ENCODE peak calls at places on chromosomes 12 and 14, in five cellular contexts. V is IMR-90, U is upper lobe of right lung, K is left ventricle myocardium inferior, N is lower lobe of right lung. T is an unnamed sample.

GRCh38 chr14:28280997-28281598 is 485.5 kb upstream of the FOXG1 start:
- DNase-seq in V (no peak), U (no peak), K (no peak), N (no peak), T (no peak)

GRCh38 chr14:68468437-68469207 is 324.2 kb downstream of the ZFP36L1 start:
- DNase-seq in V (no peak), U (no peak), K (no peak), N (no peak), T (peak)

GRCh38 chr14:101961011-101961721 is 3.2 kb upstream of the DYNC1H1 start:
- DNase-seq in V (peak), U (peak), K (peak), N (peak), T (peak)

GRCh38 chr14:74843653-74844052 is 32.3 kb downstream of the PROX2 start:
- DNase-seq in V (peak), U (no peak), K (no peak), N (no peak), T (no peak)

GRCh38 chr14:81772391-81772790 is 238.7 kb upstream of the SEL1L start:
- DNase-seq in V (no peak), U (no peak), K (no peak), N (no peak), T (no peak)

GRCh38 chr14:45678163-45678562 is 425.2 kb upstream of the MIS18BP1 start:
- DNase-seq in V (no peak), U (no peak), K (no peak), N (no peak), T (no peak)

GRCh38 chr12:52946797-52947547 is 1.9 kb upstream of the KRT18 start:
- DNase-seq in V (no peak), U (no peak), K (no peak), N (no peak), T (no peak)

GRCh38 chr12:122245553-122245952 is 19.7 kb upstream of the DIABLO start:
- DNase-seq in V (no peak), U (no peak), K (no peak), N (no peak), T (peak)

GRCh38 chr12:19449814-19450213 is 10.5 kb downstream of the AEBP2 start:
- DNase-seq in V (no peak), U (no peak), K (no peak), N (no peak), T (no peak)

GRCh38 chr12:122064780-122065588 is 13.6 kb upstream of the MLXIP start:
- DNase-seq in V (peak), U (no peak), K (peak), N (no peak), T (no peak)

GRCh38 chr12:12645485-12645884 is 33.8 kb downstream of the CREBL2 start:
- DNase-seq in V (peak), U (no peak), K (no peak), N (no peak), T (peak)

GRCh38 chr14:63986789-63987533 is 134.2 kb downstream of the SYNE2 start:
- DNase-seq in V (peak), U (no peak), K (no peak), N (no peak), T (no peak)

GRCh38 chr12:62785941-62786559 is 148.9 kb downstream of the PPM1H start:
- DNase-seq in V (peak), U (no peak), K (no peak), N (no peak), T (peak)

GRCh38 chr14:64880382-64881121 is 845 bp upstream of the SPTB start:
- DNase-seq in V (no peak), U (peak), K (peak), N (peak), T (peak)

GRCh38 chr12:11757095-11757494 is 107.6 kb downstream of the ETV6 start:
- DNase-seq in V (no peak), U (no peak), K (no peak), N (no peak), T (no peak)

GRCh38 chr12:103956515-103957027 is 9.1 kb upstream of the TDG start:
- DNase-seq in V (no peak), U (no peak), K (no peak), N (no peak), T (no peak)

GRCh38 chr12:1234073-1234472 is 243.1 kb downstream of the ERC1 start:
- DNase-seq in V (peak), U (no peak), K (no peak), N (no peak), T (no peak)

GRCh38 chr12:115763376-115763775 is 514.1 kb downstream of the MED13L start:
- DNase-seq in V (no peak), U (no peak), K (no peak), N (no peak), T (no peak)

GRCh38 chr12:45570501-45570900 is 159.0 kb upstream of the ARID2 start:
- DNase-seq in V (no peak), U (no peak), K (no peak), N (no peak), T (no peak)

GRCh38 chr12:88577537-88577936 is 2.7 kb downstream of the KITLG start:
- DNase-seq in V (no peak), U (no peak), K (no peak), N (no peak), T (no peak)

GRCh38 chr12:12008931-12009611 is 61.7 kb upstream of the BCL2L14 start:
- DNase-seq in V (peak), U (no peak), K (no peak), N (no peak), T (peak)

GRCh38 chr14:54175298-54175942 is 218.8 kb upstream of the BMP4 start:
- DNase-seq in V (peak), U (no peak), K (no peak), N (no peak), T (peak)

GRCh38 chr12:64092507-64092906 is 129.6 kb downstream of the KICS2 start:
- DNase-seq in V (no peak), U (no peak), K (no peak), N (no peak), T (no peak)

GRCh38 chr12:41983394-41983793 is 161.3 kb downstream of the GXYLT1 start:
- DNase-seq in V (no peak), U (no peak), K (no peak), N (no peak), T (no peak)

GRCh38 chr12:113252494-113252893 is 31.2 kb downstream of the TPCN1 start:
- DNase-seq in V (no peak), U (no peak), K (peak), N (no peak), T (no peak)

GRCh38 chr12:89949457-89950195 is 241.0 kb upstream of the ATP2B1 start:
- DNase-seq in V (peak), U (no peak), K (no peak), N (no peak), T (peak)

DNA sequence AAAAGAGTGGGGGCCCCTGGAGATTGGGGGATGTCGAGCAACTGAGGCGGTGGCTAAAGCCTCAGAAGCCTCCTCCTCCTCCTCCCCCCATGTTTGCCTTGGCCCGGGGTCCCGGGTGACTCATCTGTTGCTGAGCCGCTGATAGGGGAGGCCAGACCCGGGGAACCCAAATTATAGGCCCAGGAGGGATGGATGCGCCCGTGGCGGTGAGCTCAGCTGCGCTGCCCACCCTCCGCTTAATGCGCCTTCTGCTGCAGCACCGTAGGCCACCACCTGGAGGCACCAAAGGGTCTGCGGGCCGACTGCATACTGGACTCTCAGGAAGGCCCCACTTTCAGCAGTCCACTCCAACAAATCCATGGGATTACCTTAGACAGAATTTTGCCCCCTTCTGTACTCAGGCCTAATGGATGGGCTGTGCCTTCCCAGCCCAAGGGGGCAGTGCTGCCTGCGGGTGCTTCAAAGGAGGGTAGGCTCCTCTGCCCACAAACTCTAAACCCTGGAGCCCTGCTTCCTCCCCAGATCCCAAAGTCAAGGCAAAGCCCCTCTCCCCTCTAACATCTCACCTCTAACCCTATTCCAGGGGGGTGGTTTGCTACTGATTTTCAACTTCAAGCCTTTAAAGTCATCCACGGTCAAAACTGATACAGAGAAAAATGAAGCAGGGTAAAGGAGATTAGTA is 2.6 kb upstream of the WNT10B start:
- DNase-seq in V (peak), U (peak), K (peak), N (peak), T (no peak)
- TF ChIP-seq CTCF in V (peak), U (peak), K (peak), N (peak), T (peak)

DNA sequence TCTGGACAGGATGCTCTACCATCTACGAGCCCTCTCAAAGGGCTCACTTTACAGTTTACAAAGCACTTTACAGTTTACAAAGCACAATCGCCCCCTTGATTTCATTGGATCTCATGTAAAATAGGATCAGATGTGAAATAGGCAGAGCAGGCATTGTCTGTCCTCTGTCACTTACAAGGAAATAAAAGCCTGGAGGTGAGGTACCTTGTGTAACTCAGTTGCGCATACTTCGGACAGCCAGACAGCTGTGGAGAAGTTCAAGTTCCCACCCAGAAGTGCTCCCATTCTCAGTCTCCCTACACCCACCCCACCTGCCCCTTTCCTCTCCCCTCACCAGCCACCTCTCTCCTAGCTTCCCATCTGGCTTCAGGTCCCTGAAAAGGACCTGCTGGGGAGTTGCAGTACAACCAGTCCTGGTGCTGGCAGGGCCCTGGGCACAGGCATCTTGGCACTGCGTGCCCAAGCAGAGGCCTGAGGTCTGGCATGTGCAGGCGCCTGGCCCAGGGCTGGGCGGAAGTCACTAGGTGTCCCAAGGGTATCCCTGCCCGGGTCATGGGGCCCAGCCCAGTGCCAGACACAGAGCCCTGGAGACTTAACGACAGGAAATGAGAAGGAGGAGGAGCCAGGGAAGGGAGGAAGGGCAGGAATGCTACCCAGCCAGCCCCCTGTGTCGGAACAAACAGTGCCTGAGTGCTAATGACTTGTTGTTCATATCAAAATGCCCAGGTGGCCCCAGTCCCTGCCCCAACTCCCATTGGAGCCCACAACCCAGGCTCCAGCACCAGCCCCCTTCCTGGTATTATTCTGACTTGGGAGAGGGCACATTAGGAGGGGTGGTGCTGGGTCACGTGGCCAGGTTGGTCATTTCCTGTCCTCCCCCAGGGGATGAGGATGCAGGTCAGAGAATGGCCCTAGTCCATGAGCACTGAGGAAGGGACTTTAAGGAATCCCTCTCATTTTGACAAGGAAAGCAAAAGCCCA is 5.4 kb downstream of the RAPGEF3 start:
- DNase-seq in V (no peak), U (peak), K (peak), N (peak), T (peak)
- H3K4me3 ChIP-seq in V (no peak), U (no peak), K (peak), N (peak), T (no peak)

GRCh38 chr14:90450151-90450550 is 53.3 kb downstream of the CALM1 start:
- DNase-seq in V (no peak), U (peak), K (no peak), N (no peak), T (no peak)

GRCh38 chr14:90450667-90451066 is 53.8 kb downstream of the CALM1 start:
- DNase-seq in V (no peak), U (no peak), K (no peak), N (no peak), T (no peak)

GRCh38 chr14:90446405-90446804 is 49.6 kb downstream of the CALM1 start:
- DNase-seq in V (no peak), U (no peak), K (no peak), N (no peak), T (no peak)

GRCh38 chr14:90445011-90445410 is 48.2 kb downstream of the CALM1 start:
- DNase-seq in V (no peak), U (peak), K (no peak), N (no peak), T (no peak)

DNA sequence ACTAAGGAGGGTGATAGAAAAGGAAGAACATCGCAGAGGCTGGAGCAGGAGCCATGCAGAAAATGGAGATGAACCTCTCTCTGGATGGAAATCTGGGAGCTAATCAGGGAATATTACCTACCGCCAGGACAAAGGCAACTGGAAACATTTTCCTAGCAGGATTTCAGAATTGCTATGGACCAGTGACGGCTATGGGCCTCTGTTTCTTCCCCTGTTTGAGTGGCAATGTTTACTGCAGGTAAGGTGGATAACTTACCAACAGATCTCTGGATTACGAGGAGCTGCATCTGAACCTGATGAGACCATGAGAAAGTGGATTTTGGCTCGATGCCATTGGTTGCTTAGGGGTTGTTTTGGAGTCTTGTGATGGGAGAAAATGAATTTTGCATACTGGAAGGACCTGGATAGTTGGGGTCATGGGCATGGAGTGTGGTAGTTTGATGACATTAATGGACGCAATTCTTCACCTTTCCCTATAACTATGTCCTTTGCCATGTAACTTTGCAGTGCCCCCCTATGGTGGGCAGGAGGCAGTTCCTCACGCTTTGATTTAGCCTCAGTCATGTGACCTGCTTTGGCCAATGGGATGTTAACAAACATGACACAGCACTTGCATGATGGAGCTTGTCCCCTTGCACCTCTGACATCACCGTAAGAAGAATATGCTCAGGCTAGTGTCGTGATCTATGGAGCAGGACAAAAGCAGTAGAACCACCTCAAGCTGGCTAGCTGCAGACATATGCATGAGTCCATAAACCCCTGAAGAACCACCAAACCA is 51.1 kb downstream of the CALM1 start:
- DNase-seq in V (no peak), U (no peak), K (no peak), N (no peak), T (peak)
- TF ChIP-seq CTCF in V (no peak), U (no peak), K (no peak), N (no peak), T (no peak)

GRCh38 chr14:78023112-78023511 is 147.1 kb upstream of the NRXN3 start:
- DNase-seq in V (no peak), U (no peak), K (no peak), N (no peak), T (no peak)
- H3K4me3 ChIP-seq in V (no peak), U (no peak), K (no peak), N (no peak), T (no peak)

GRCh38 chr14:105858676-105859025 is 332.3 kb downstream of the TMEM121 start:
- DNase-seq in V (no peak), U (peak), K (peak), N (peak), T (peak)

GRCh38 chr14:105857816-105858675 is 331.7 kb downstream of the TMEM121 start:
- DNase-seq in V (no peak), U (peak), K (peak), N (peak), T (no peak)

GRCh38 chr14:105856676-105857222 is 330.4 kb downstream of the TMEM121 start:
- DNase-seq in V (no peak), U (no peak), K (no peak), N (no peak), T (no peak)

GRCh38 chr14:105855893-105856675 is 329.7 kb downstream of the TMEM121 start:
- DNase-seq in V (no peak), U (peak), K (peak), N (no peak), T (no peak)

GRCh38 chr14:105857223-105857815 is 330.9 kb downstream of the TMEM121 start:
- DNase-seq in V (no peak), U (peak), K (peak), N (peak), T (no peak)
- TF ChIP-seq CTCF in V (no peak), U (no peak), K (no peak), N (no peak), T (no peak)

T was measured in GM12865.